ENCODE peak calls at places on chromosomes 16 and 17, in ten cellular contexts. O, P, Z, V, M, G, K, Y, Q and I are unnamed samples.

GRCh38 chr17:80045703-80046102 is 9.3 kb downstream of the CCDC40 start:
- DNase-seq in G (no peak), Z (no peak), Q (no peak), O (no peak), Y (no peak), K (no peak), P (no peak), M (no peak), V (no peak), I (no peak)

GRCh38 chr16:58426095-58426494 is 33.8 kb downstream of the GINS3 start:
- DNase-seq in Y (peak), Z (peak), M (no peak), Q (no peak), K (no peak), G (no peak), V (no peak), P (no peak), O (no peak), I (no peak)

GRCh38 chr16:86496262-86496928 is 13.9 kb upstream of the FOXF1 start:
- DNase-seq in M (no peak), Y (no peak), Q (no peak), V (no peak), Z (no peak), O (no peak), K (peak), P (no peak), G (no peak), I (no peak)

GRCh38 chr17:933168-934083 is 46.1 kb downstream of the NXN start:
- DNase-seq in O (peak), M (peak), Z (no peak), V (no peak), Q (peak), P (no peak), Y (peak), G (no peak), K (no peak), I (peak)

GRCh38 chr17:40309938-40310510 is 1.0 kb downstream of the RARA start:
- DNase-seq in Z (no peak), G (no peak), O (no peak), K (peak), M (no peak), V (peak), Y (peak), Q (no peak), P (no peak), I (no peak)

GRCh38 chr16:10969615-10970014 is 25.3 kb downstream of the CLEC16A start:
- DNase-seq in M (no peak), G (no peak), Z (peak), Q (no peak), K (no peak), O (no peak), V (no peak), Y (no peak), P (no peak), I (no peak)

GRCh38 chr17:6269474-6269873 is 165.4 kb downstream of the AIPL1 start:
- DNase-seq in Z (no peak), P (peak), Q (peak), M (peak), O (peak), K (no peak), G (peak), V (peak), Y (no peak), I (peak)

GRCh38 chr16:66961065-66961744 is at the start of gene CES3:
- DNase-seq in V (peak), G (peak), M (peak), O (peak), Q (peak), K (no peak), Y (no peak), Z (peak), P (peak), I (peak)

GRCh38 chr17:31843382-31843780 is 15.7 kb downstream of the COPRS start:
- DNase-seq in P (no peak), O (peak), Z (no peak), K (no peak), Y (no peak), V (no peak), G (no peak), M (peak), Q (peak), I (no peak)

GRCh38 chr17:44383861-44384260 is 5.6 kb downstream of the ITGA2B start:
- DNase-seq in O (no peak), V (no peak), K (no peak), Z (no peak), P (no peak), M (no peak), Q (no peak), G (no peak), Y (no peak), I (no peak)

GRCh38 chr17:79372470-79373238 is 238.2 kb downstream of the RBFOX3 start:
- DNase-seq in V (peak), Z (no peak), Q (no peak), O (no peak), Y (no peak), M (no peak), K (no peak), G (no peak), P (no peak), I (no peak)

GRCh38 chr17:39624313-39624712 is 2.4 kb upstream of the PPP1R1B start:
- DNase-seq in Q (no peak), V (no peak), M (no peak), G (no peak), K (no peak), Z (no peak), O (no peak), Y (no peak), P (no peak), I (no peak)

GRCh38 chr17:17719199-17719940 is 38.1 kb downstream of the RAI1 start:
- DNase-seq in O (no peak), Y (no peak), K (no peak), V (no peak), P (no peak), M (no peak), Q (no peak), G (no peak), Z (no peak), I (no peak)

GRCh38 chr17:52532373-52532772 is 373.9 kb upstream of the CA10 start:
- DNase-seq in P (no peak), O (no peak), G (no peak), K (no peak), V (no peak), Z (no peak), M (no peak), Q (no peak), Y (no peak), I (no peak)

GRCh38 chr17:80559688-80560290 is 15.2 kb downstream of the RPTOR start:
- DNase-seq in K (no peak), Y (no peak), P (no peak), Q (peak), V (no peak), G (no peak), M (peak), O (peak), Z (no peak), I (no peak)

GRCh38 chr17:979539-980405 is at the start of gene NXN:
- DNase-seq in K (peak), P (peak), V (peak), Y (peak), M (peak), Z (no peak), G (peak), Q (peak), O (peak), I (peak)

GRCh38 chr16:11386791-11387546 is 41.7 kb downstream of the RMI2 start:
- DNase-seq in Q (peak), V (no peak), K (no peak), O (peak), Z (no peak), P (peak), Y (no peak), G (peak), M (no peak), I (no peak)

GRCh38 chr17:13346996-13347762 is 254.6 kb downstream of the HS3ST3A1 start:
- DNase-seq in M (peak), G (no peak), Z (no peak), K (no peak), V (no peak), O (peak), Y (no peak), Q (peak), P (no peak), I (peak)

GRCh38 chr17:30969989-30970680 is 704 bp upstream of the RNF135 start:
- DNase-seq in Y (no peak), V (peak), O (peak), G (no peak), Z (no peak), Q (no peak), P (peak), M (peak), K (no peak), I (peak)

GRCh38 chr16:52191533-52192134 is 355.3 kb downstream of the TOX3 start:
- DNase-seq in Q (peak), P (peak), K (peak), O (peak), Y (peak), Z (peak), G (peak), V (peak), M (peak), I (peak)

GRCh38 chr17:57114085-57114673 is 29.1 kb downstream of the AKAP1 start:
- DNase-seq in M (peak), Q (no peak), Y (no peak), P (peak), O (no peak), Z (no peak), K (no peak), G (peak), V (peak), I (peak)

GRCh38 chr16:85819711-85820110 is 20.2 kb downstream of the COX4I1 start:
- DNase-seq in Y (no peak), M (peak), V (peak), Z (no peak), O (no peak), K (peak), G (no peak), P (no peak), Q (no peak), I (peak)

GRCh38 chr17:13753151-13753550 is 151.4 kb upstream of the HS3ST3A1 start:
- DNase-seq in Q (no peak), M (no peak), Y (no peak), O (no peak), Z (no peak), K (no peak), G (no peak), V (no peak), P (no peak), I (no peak)

GRCh38 chr16:20612551-20613470 is 36.6 kb upstream of the ACSM2B start:
- DNase-seq in G (no peak), Z (no peak), K (peak), V (peak), M (no peak), Y (no peak), P (no peak), Q (no peak), O (no peak), I (no peak)

GRCh38 chr16:4801051-4801961 is 1.1 kb downstream of the ROGDI start:
- DNase-seq in V (peak), Z (no peak), P (no peak), O (no peak), Q (no peak), M (no peak), K (no peak), G (peak), Y (no peak), I (no peak)

GRCh38 chr17:63476494-63476856 is 386 bp upstream of the ACE start:
- DNase-seq in M (no peak), O (no peak), Y (no peak), G (peak), P (peak), V (no peak), Z (no peak), K (no peak), Q (no peak), I (no peak)

GRCh38 chr17:63477471-63478440 is 895 bp downstream of the ACE start:
- DNase-seq in Q (no peak), O (no peak), M (no peak), V (peak), K (no peak), Y (no peak), Z (no peak), P (peak), G (no peak), I (no peak)

GRCh38 chr17:63474914-63475460 is 1.9 kb upstream of the ACE start:
- DNase-seq in Y (no peak), G (no peak), O (no peak), Q (no peak), M (no peak), V (no peak), P (no peak), K (no peak), Z (no peak), I (no peak)

GRCh38 chr17:63475491-63476412 is 1.1 kb upstream of the ACE start:
- DNase-seq in P (no peak), M (no peak), K (no peak), Z (no peak), G (no peak), Q (no peak), Y (no peak), V (peak), O (no peak), I (no peak)

GRCh38 chr17:63476857-63477470 is at the start of gene ACE:
- DNase-seq in K (no peak), P (peak), Z (no peak), Y (no peak), V (peak), Q (no peak), O (no peak), M (no peak), G (no peak), I (no peak)
- TF ChIP-seq CTCF in K (no peak), P (no peak), Z (no peak), Y (no peak), V (no peak), Q (no peak), O (no peak), M (no peak), G (peak), I (no peak)

GRCh38 chr17:46061435-46061834 is 62.4 kb downstream of the STH start:
- DNase-seq in Z (no peak), Q (no peak), O (peak), P (no peak), K (no peak), Y (no peak), M (peak), V (no peak), G (no peak), I (peak)
- TF ChIP-seq CTCF in Z (no peak), Q (no peak), O (peak), P (peak), K (no peak), Y (peak), M (no peak), V (no peak), G (peak), I (no peak)

GRCh38 chr17:29585080-29585751 is 4.2 kb downstream of the GIT1 start:
- DNase-seq in Q (no peak), G (no peak), Y (no peak), P (peak), O (no peak), M (no peak), K (no peak), V (peak), Z (no peak), I (no peak)
- TF ChIP-seq CTCF in Q (peak), G (no peak), Y (no peak), P (no peak), O (peak), M (no peak), K (no peak), V (no peak), Z (peak), I (no peak)

GRCh38 chr17:61487668-61488595 is 35.7 kb downstream of the TBX4 start:
- DNase-seq in Z (no peak), V (no peak), K (no peak), G (no peak), Q (no peak), P (no peak), Y (no peak), O (no peak), M (no peak), I (no peak)

GRCh38 chr17:61484174-61484573 is 32.0 kb downstream of the TBX4 start:
- DNase-seq in M (no peak), Z (no peak), O (no peak), V (no peak), K (no peak), P (no peak), Q (no peak), G (no peak), Y (no peak), I (no peak)

GRCh38 chr17:61485067-61485775 is 33.0 kb downstream of the TBX4 start:
- DNase-seq in G (no peak), V (no peak), M (no peak), Z (no peak), K (no peak), Q (no peak), Y (no peak), P (no peak), O (no peak), I (no peak)

GRCh38 chr17:61487161-61487654 is 35.0 kb downstream of the TBX4 start:
- DNase-seq in P (no peak), Q (no peak), V (no peak), Z (no peak), M (no peak), G (no peak), Y (no peak), O (no peak), K (no peak), I (no peak)

DNA sequence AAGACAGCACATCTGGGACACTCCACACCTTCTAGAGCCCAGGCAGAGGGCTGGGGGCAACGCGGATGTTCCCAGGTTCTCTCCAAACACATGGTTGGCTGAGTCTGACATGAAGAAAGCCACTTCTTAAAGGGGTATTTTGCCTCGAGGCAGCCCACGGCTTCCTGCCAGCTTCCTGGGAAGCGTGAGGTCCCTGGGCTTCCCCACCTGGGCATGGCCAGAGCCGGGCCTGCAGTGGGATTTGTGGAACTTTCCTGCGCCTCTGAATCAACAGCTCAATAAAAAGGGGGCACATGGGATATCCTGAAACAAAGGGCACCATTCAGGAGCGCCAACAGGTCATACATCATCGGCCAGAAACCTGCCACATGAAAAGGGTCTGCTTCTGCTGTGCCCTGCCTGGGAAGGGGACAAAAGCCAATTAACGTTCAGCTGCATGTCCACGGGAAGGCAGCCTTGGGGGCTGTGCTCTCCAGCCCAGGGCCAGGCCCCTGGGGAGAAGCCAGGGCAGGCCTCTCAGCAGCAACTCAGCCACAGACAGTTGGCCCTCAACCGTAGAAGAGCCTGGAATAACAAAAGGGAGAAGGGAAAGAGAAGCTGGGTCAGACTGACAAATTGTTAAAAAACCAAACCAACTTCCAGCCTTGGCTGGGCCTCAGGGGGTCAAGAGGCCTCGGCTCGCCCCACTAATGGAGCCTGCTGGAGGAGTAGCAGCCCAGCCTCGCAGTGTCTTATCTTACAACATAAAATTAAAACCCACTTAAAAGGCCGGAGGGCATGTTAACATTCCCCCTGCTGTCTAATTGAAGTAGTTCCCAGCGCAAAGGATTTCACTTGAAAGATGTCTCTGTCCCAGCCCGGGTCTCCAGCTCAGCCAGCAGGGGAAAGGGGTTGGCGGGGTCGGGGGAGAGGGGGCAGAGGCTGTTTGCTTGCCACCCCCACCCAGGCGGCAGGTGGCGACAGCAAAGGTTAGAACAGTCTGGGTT is 34.2 kb downstream of the TBX4 start:
- DNase-seq in Z (no peak), O (no peak), K (no peak), V (no peak), Y (no peak), M (peak), Q (no peak), P (no peak), G (peak), I (no peak)
- TF ChIP-seq CTCF in Z (no peak), O (no peak), K (no peak), V (no peak), Y (no peak), M (peak), Q (no peak), P (no peak), G (peak), I (no peak)

DNA sequence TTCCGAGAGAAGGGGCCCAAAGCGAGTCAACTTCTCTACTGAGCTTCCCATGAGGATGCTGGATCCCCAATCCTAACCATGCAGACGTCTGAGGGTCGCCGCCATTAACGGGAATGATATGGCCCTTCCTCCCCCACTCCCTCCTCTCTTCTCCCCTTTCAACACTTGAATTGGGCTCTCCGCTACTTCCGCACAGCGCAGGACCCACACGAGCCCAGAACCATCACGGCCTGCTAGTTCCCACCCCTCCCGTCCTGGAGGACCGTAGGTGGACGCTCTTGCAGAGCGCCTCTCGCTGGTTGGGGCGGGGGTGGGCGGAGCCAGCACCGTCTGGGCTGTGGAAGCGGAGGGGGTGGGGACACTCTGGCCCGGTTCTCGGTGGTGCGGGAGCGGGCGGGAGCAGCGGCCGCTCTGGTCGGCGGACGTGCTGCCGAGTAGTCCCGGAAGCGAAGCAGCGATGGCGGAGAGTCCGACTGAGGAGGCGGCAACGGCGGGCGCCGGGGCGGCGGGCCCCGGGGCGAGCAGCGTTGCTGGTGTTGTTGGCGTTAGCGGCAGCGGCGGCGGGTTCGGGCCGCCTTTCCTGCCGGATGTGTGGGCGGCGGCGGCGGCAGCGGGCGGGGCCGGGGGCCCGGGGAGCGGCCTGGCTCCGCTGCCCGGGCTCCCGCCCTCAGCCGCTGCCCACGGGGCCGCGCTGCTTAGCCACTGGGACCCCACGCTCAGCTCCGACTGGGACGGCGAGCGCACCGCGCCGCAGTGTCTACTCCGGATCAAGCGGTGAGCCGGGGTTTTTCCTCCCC is at the start of gene UBE2Z:
- DNase-seq in Z (peak), O (peak), K (peak), M (peak), P (peak), Q (peak), G (peak), V (peak), Y (peak), I (peak)
- TF ChIP-seq CTCF in Z (no peak), O (peak), K (no peak), M (no peak), P (no peak), Q (peak), G (no peak), V (peak), Y (no peak), I (no peak)

GRCh38 chr16:13727943-13728342 is 192.0 kb upstream of the ERCC4 start:
- DNase-seq in Q (no peak), O (no peak), V (no peak), P (no peak), K (no peak), Y (no peak), Z (no peak), M (no peak), G (no peak), I (no peak)
- TF ChIP-seq CTCF in Q (no peak), O (no peak), V (no peak), P (no peak), K (no peak), Y (no peak), Z (no peak), M (no peak), G (no peak), I (no peak)

GRCh38 chr16:47849736-47850135 is 306.1 kb downstream of the ABCC12 start:
- DNase-seq in M (no peak), Z (no peak), G (no peak), V (no peak), P (no peak), O (no peak), Q (no peak), K (no peak), Y (no peak), I (no peak)
- TF ChIP-seq CTCF in M (no peak), Z (no peak), G (no peak), V (no peak), P (no peak), O (no peak), Q (no peak), K (no peak), Y (no peak), I (no peak)